ENCODE peak calls at places on chromosomes 6 and 20, in ten cellular contexts. C is pancreas, U is K562, O is neural progenitor cell, X is stomach, D is fibroblast of pulmonary artery, A is fibroblast of the aortic adventitia, I is nephron progenitor cell, K is AG04450, L is body of pancreas. H is an unnamed sample.

GRCh38 chr20:9417665-9418064 is 96.7 kb upstream of the LAMP5 start:
- DNase-seq in C (no peak), U (no peak), O (no peak), X (no peak), D (no peak), A (peak; percentile 38), I (no peak), K (no peak), L (no peak), H (no peak)

GRCh38 chr6:161038229-161039003 is 46.8 kb downstream of the MAP3K4 start:
- DNase-seq in C (no peak), U (no peak), O (no peak), X (no peak), D (peak; percentile 78), A (peak; percentile 94), I (no peak), K (peak; percentile 70), L (peak; percentile 31), H (peak; percentile 20)

GRCh38 chr20:63920226-63920625 is 25.3 kb downstream of the DNAJC5 start:
- DNase-seq in C (no peak), U (no peak), O (no peak), X (no peak), D (no peak), A (no peak), I (no peak), K (no peak), L (no peak), H (no peak)

GRCh38 chr6:27592481-27593199 is 119.7 kb upstream of the ZNF184 start:
- DNase-seq in C (no peak), U (peak; percentile 82), O (peak; percentile 76), X (no peak), D (peak; percentile 62), A (peak; percentile 70), I (peak; percentile 72), K (peak; percentile 47), L (no peak), H (peak; percentile 79)

GRCh38 chr20:10715035-10715434 is 41.2 kb upstream of the JAG1 start:
- DNase-seq in C (no peak), U (no peak), O (no peak), X (no peak), D (peak; percentile 47), A (peak; percentile 31), I (no peak), K (peak; percentile 58), L (no peak), H (no peak)

GRCh38 chr6:169722362-169723199 is 1.7 kb downstream of the PHF10 start:
- DNase-seq in C (peak; percentile 47), U (no peak), O (peak; percentile 68), X (peak; percentile 43), D (peak; percentile 83), A (peak; percentile 81), I (peak; percentile 44), K (peak; percentile 18), L (peak; percentile 51), H (peak; percentile 23)

GRCh38 chr6:101398716-101399626 is 5.5 kb downstream of the GRIK2 start:
- DNase-seq in C (no peak), U (no peak), O (peak; percentile 34), X (no peak), D (no peak), A (no peak), I (peak; percentile 9), K (no peak), L (no peak), H (no peak)

GRCh38 chr6:124978451-124979293 is 16.4 kb downstream of the RNF217 start:
- DNase-seq in C (no peak), U (no peak), O (no peak), X (no peak), D (no peak), A (no peak), I (no peak), K (no peak), L (no peak), H (no peak)

GRCh38 chr6:109963598-109964170 is 14.4 kb upstream of the GPR6 start:
- DNase-seq in C (no peak), U (no peak), O (no peak), X (no peak), D (no peak), A (no peak), I (no peak), K (no peak), L (no peak), H (no peak)

GRCh38 chr6:128173290-128173689 is 272.4 kb upstream of the THEMIS start:
- DNase-seq in C (no peak), U (no peak), O (no peak), X (no peak), D (no peak), A (no peak), I (no peak), K (no peak), L (no peak), H (no peak)

GRCh38 chr6:73006161-73006560 is 219.1 kb downstream of the KHDC1L start:
- DNase-seq in C (no peak), U (no peak), O (no peak), X (no peak), D (no peak), A (no peak), I (no peak), K (no peak), L (no peak), H (no peak)

GRCh38 chr6:13302751-13303667 is 25.3 kb downstream of the TBC1D7 start:
- DNase-seq in C (peak; percentile 73), U (peak; percentile 49), O (no peak), X (peak; percentile 31), D (peak; percentile 100), A (peak; percentile 95), I (no peak), K (peak; percentile 85), L (peak; percentile 82), H (peak; percentile 78)

GRCh38 chr6:24140572-24140971 is 14.6 kb downstream of the NRSN1 start:
- DNase-seq in C (no peak), U (no peak), O (no peak), X (no peak), D (no peak), A (no peak), I (no peak), K (no peak), L (peak; percentile 6), H (no peak)

DNA sequence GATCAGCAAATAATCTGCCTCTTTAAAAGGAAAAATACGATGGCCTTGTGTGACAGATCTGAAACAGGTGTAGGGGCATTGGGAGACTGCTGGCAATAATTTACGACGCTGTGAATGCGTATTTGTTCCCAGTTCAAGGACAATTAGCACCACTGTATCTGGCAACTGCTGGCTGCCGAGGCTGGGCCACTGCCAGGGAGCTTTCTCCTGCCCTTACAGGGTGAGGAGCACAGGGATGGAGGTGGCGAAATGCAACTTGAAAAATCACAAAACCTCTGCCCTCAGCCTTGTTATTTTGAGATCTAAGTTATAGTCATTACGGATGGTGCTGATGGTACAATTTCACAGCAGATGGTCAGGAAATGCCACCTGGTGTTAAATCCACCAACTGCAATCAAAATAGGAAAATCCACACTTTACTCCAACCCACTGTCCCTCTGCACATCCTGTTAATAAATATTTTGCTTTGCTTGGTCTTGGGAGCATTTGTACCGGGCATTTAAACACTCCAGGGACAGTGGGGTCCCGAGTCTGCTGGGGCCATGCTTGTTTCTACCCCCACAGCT is 6.4 kb downstream of the MYLK4 start:
- DNase-seq in C (peak; percentile 68), U (no peak), O (no peak), X (peak; percentile 42), D (peak; percentile 33), A (peak; percentile 18), I (no peak), K (no peak), L (peak; percentile 86), H (no peak)
- TF ChIP-seq CTCF in C (no peak), U (peak; percentile 40), O (peak; percentile 30), X (no peak), D (peak; percentile 35), A (peak; percentile 29), I (no peak), K (peak; percentile 46), L (peak; percentile 18), H (no peak)

DNA sequence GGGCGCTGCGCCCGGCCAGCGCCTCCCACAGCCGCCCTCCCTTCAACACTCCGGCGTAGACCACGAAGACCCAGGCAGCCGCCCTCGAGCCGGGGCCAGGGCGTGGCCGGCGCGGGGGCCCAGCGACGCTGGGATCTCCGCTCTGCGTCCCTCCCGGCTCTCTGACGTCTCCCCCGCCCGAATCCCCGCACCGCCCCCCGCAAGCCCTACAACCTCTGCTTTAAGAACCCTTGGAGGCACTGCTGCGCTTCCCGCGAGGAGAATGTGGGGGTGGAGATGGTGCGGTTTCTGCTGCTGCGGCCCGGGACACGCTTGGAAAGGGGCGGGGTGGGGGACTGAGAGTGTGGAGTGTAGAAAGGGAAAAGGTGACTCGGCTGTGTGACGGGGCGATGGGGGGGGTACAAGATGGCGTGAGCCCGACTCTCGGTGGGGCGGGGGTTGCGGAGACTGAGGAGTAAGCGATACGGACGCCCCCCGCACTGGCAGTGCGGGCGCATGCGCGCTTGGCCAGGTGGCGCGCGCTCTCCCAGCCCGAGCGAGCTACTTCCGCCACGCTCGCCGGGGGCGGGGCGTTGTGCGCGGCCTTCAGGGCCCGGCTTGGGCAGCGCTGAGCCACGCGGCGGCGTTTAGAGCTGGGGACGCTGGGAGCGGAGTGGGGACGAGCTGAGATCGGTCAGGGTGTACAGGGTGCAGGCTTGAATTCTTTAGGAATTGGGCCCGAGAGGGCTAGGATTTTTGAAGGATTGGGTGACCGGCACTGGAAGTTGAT is at the start of gene SUPT3H:
- DNase-seq in C (peak; percentile 87), U (peak; percentile 96), O (peak; percentile 98), X (peak; percentile 91), D (peak; percentile 94), A (peak; percentile 90), I (peak; percentile 90), K (peak; percentile 75), L (peak; percentile 92), H (peak; percentile 89)
- TF ChIP-seq CTCF in C (no peak), U (peak; percentile 41), O (peak; percentile 11), X (no peak), D (no peak), A (no peak), I (no peak), K (peak; percentile 29), L (no peak), H (peak; percentile 40)

DNA sequence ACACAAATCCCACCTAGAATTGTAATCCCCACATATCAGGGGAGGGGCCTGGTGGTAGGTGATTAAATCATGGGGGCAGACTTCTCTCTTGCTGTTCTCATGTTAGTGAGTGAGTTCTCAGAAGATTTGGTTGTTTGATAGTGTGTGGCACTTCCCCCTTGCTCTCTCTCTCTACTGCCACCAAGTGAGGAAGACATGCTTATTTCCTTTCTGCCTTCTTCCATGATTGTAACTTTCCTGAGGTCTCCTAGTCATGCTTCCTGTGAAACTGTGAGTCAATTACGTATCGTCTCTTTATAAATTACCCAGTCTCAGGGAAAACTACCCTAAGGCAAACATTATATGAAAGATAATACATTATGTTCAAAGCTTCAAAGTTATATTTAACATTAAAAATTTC is 1297.5 kb upstream of the CITED2 start:
- DNase-seq in C (no peak), U (no peak), O (peak; percentile 13), X (no peak), D (no peak), A (no peak), I (no peak), K (no peak), L (no peak), H (no peak)
- TF ChIP-seq CTCF in C (no peak), U (no peak), O (peak; percentile 47), X (no peak), D (peak; percentile 5), A (no peak), I (peak; percentile 35), K (no peak), L (no peak), H (peak; percentile 17)

DNA sequence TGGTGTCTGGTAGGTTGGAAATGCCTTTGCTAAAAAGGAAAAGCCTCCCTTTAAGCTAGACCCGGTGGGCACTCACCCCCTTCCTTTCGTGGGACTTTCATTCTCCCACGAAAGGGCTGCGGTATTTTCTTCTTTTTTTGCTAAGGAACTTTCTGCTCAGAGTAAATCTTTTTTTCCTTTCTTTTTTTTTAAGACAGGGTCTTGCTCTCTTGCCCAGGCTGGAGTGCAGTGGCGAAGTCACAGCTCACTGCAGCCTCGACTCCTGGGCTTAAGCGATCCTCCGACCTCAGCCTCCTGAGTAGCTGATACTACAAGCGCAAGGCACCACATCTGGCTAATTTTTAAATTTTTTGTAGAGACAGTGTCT is 4.0 kb downstream of the TP53TG5 start:
- DNase-seq in C (no peak), U (no peak), O (no peak), X (no peak), D (no peak), A (no peak), I (no peak), K (no peak), L (no peak), H (no peak)
- TF ChIP-seq CTCF in C (no peak), U (no peak), O (no peak), X (no peak), D (no peak), A (no peak), I (no peak), K (no peak), L (no peak), H (peak; percentile 3)